ENCODE peak calls at places on chromosomes 6 and 20, in five cellular contexts. Y is NCI-H2081; B is effector CD4-positive, alpha-beta T cell; G is neural progenitor cell; H is left ventricle myocardium inferior. M is an unnamed sample.

GRCh38 chr20:61166324-61166723 is 85.7 kb upstream of the CDH4 start:
- DNase-seq in Y (no peak), B (no peak), G (no peak), H (no peak), M (no peak)

GRCh38 chr6:6915813-6916547 is 191.8 kb upstream of the RREB1 start:
- DNase-seq in Y (no peak), B (no peak), G (no peak), H (peak; percentile 51), M (no peak)

GRCh38 chr6:15382712-15383111 is 136.8 kb downstream of the JARID2 start:
- DNase-seq in Y (no peak), B (no peak), G (no peak), H (no peak), M (no peak)

GRCh38 chr20:33901132-33901523 is 90.0 kb downstream of the CHMP4B start:
- DNase-seq in Y (no peak), B (no peak), G (no peak), H (no peak), M (no peak)

GRCh38 chr6:43636312-43636667 is 650 bp downstream of the MAD2L1BP start:
- DNase-seq in Y (no peak), B (no peak), G (no peak), H (no peak), M (no peak)

GRCh38 chr20:6502219-6502618 is 265.3 kb upstream of the BMP2 start:
- DNase-seq in Y (no peak), B (no peak), G (no peak), H (no peak), M (no peak)

GRCh38 chr6:51024126-51024525 is 205.5 kb downstream of the TFAP2B start:
- DNase-seq in Y (no peak), B (no peak), G (no peak), H (no peak), M (no peak)

GRCh38 chr6:26251354-26252081 is 113.5 kb upstream of the BTN3A2 start:
- DNase-seq in Y (no peak), B (peak; percentile 36), G (peak; percentile 89), H (peak; percentile 17), M (peak; percentile 21)

GRCh38 chr6:135651964-135652755 is 154.6 kb upstream of the AHI1 start:
- DNase-seq in Y (no peak), B (no peak), G (peak; percentile 12), H (no peak), M (no peak)

GRCh38 chr6:157999100-158000051 is 17.7 kb downstream of the SYNJ2 start:
- DNase-seq in Y (no peak), B (no peak), G (no peak), H (peak; percentile 13), M (no peak)

GRCh38 chr6:42556462-42556861 is 7.4 kb upstream of the UBR2 start:
- DNase-seq in Y (no peak), B (no peak), G (no peak), H (no peak), M (no peak)

GRCh38 chr6:29847871-29848630 is 20.4 kb downstream of the HLA-G start:
- DNase-seq in Y (peak; percentile 69), B (peak; percentile 84), G (peak; percentile 87), H (peak; percentile 79), M (peak; percentile 71)

GRCh38 chr6:129767776-129768490 is 58.0 kb upstream of the ARHGAP18 start:
- DNase-seq in Y (no peak), B (no peak), G (peak; percentile 27), H (no peak), M (no peak)

GRCh38 chr6:152401978-152402377 is 235.2 kb downstream of the SYNE1 start:
- DNase-seq in Y (no peak), B (no peak), G (no peak), H (no peak), M (no peak)

GRCh38 chr20:59723607-59724456 is 119.5 kb downstream of the PHACTR3 start:
- DNase-seq in Y (no peak), B (no peak), G (no peak), H (no peak), M (no peak)

GRCh38 chr6:131013495-131013894 is 49.5 kb downstream of the EPB41L2 start:
- DNase-seq in Y (no peak), B (no peak), G (no peak), H (no peak), M (no peak)

M was measured in CD8-positive, alpha-beta memory T cell.